ENCODE peak calls at places on chromosome 22, in eight cellular contexts. V is adrenal gland, E is fibroblast of lung, K is tibial artery, G is transverse colon, T is stomach, R is kidney epithelial cell, A is heart left ventricle. I is an unnamed sample.

GRCh38 chr22:29944339-29944738 is 61.4 kb downstream of the MTMR3 start:
- DNase-seq in T (no peak), E (peak; percentile 32), R (no peak), V (no peak), G (no peak), K (no peak), A (no peak), I (no peak)

GRCh38 chr22:31081963-31082605 is 966 bp downstream of the SMTN start:
- DNase-seq in V (no peak), E (peak; percentile 46), K (no peak), R (no peak), T (no peak), G (peak; percentile 13), A (no peak), I (no peak)

GRCh38 chr22:43996170-43996980 is 27.7 kb upstream of the PARVB start:
- DNase-seq in G (peak; percentile 67), T (peak; percentile 59), E (no peak), R (no peak), V (peak; percentile 52), K (peak; percentile 61), A (peak; percentile 70), I (peak; percentile 83)

GRCh38 chr22:41925783-41926460 is 684 bp downstream of the TNFRSF13C start:
- DNase-seq in E (peak; percentile 15), T (peak; percentile 87), R (no peak), V (peak; percentile 86), A (peak; percentile 65), K (no peak), G (peak; percentile 87), I (peak; percentile 81)

GRCh38 chr22:41801886-41802285 is 1.4 kb downstream of the CCDC134 start:
- DNase-seq in A (no peak), E (no peak), V (no peak), T (no peak), K (no peak), R (no peak), G (no peak), I (no peak)

GRCh38 chr22:31082606-31083376 is 1.7 kb downstream of the SMTN start:
- DNase-seq in G (peak; percentile 89), R (no peak), E (peak; percentile 48), A (peak; percentile 85), T (peak; percentile 69), K (peak; percentile 66), V (peak; percentile 66), I (no peak)

GRCh38 chr22:46622081-46622521 is 1.9 kb downstream of the GRAMD4 start:
- DNase-seq in G (no peak), A (peak; percentile 84), K (peak; percentile 48), T (no peak), R (no peak), E (no peak), V (peak; percentile 66), I (no peak)

GRCh38 chr22:45977551-45978274 is 751 bp upstream of the WNT7B start:
- DNase-seq in V (no peak), E (no peak), K (no peak), A (no peak), G (no peak), R (no peak), T (no peak), I (no peak)

GRCh38 chr22:31821572-31821971 is 67.8 kb downstream of the DEPDC5 start:
- DNase-seq in V (no peak), T (no peak), A (no peak), K (no peak), E (no peak), G (no peak), R (no peak), I (no peak)

GRCh38 chr22:31652129-31652528 is 9.9 kb downstream of the PISD start:
- DNase-seq in A (no peak), R (no peak), V (no peak), E (no peak), G (no peak), T (no peak), K (no peak), I (no peak)

GRCh38 chr22:28243539-28243938 is 324.5 kb upstream of the PITPNB start:
- DNase-seq in E (peak; percentile 88), R (no peak), V (no peak), G (no peak), T (no peak), A (no peak), K (no peak), I (no peak)

GRCh38 chr22:41526802-41527799 is 17.2 kb downstream of the POLR3H start:
- DNase-seq in A (no peak), K (no peak), E (no peak), T (peak; percentile 65), R (no peak), V (peak; percentile 68), G (peak; percentile 55), I (no peak)

GRCh38 chr22:46620588-46621242 is 529 bp downstream of the GRAMD4 start:
- DNase-seq in A (no peak), G (no peak), T (no peak), V (no peak), R (no peak), E (no peak), K (no peak), I (no peak)

GRCh38 chr22:43136255-43136654 is 6.9 kb downstream of the MCAT start:
- DNase-seq in T (peak; percentile 58), A (no peak), G (peak; percentile 57), E (peak; percentile 20), R (no peak), K (no peak), V (peak; percentile 47), I (no peak)

GRCh38 chr22:31906086-31906485 is 38.2 kb upstream of the YWHAH start:
- DNase-seq in R (no peak), G (no peak), K (no peak), V (no peak), E (no peak), A (no peak), T (no peak), I (no peak)

GRCh38 chr22:44151661-44152060 is 29.1 kb upstream of the PARVG start:
- DNase-seq in T (no peak), R (no peak), E (peak; percentile 86), V (no peak), A (no peak), K (no peak), G (no peak), I (no peak)

GRCh38 chr22:29199702-29200400 is 5.8 kb upstream of the EMID1 start:
- DNase-seq in V (no peak), T (no peak), G (no peak), A (no peak), K (no peak), R (no peak), E (no peak), I (no peak)

GRCh38 chr22:44576311-44577260 is 78.6 kb upstream of the RTL6 start:
- DNase-seq in T (no peak), G (no peak), K (no peak), A (no peak), E (no peak), R (no peak), V (no peak), I (peak; percentile 60)

GRCh38 chr22:37563153-37564081 is 3.1 kb downstream of the CDC42EP1 start:
- DNase-seq in A (no peak), G (peak; percentile 77), V (peak; percentile 96), K (peak; percentile 91), R (peak; percentile 92), E (peak; percentile 97), T (peak; percentile 82), I (peak; percentile 82)

GRCh38 chr22:22111267-22111751 is 128.7 kb upstream of the TOP3B start:
- DNase-seq in R (peak; percentile 84), G (no peak), E (peak; percentile 90), A (no peak), K (no peak), V (no peak), T (no peak), I (no peak)

GRCh38 chr22:32564170-32565001 is 89.8 kb downstream of the FBXO7 start:
- DNase-seq in V (peak; percentile 50), R (no peak), E (peak; percentile 66), K (no peak), T (no peak), G (peak; percentile 40), A (no peak), I (no peak)

DNA sequence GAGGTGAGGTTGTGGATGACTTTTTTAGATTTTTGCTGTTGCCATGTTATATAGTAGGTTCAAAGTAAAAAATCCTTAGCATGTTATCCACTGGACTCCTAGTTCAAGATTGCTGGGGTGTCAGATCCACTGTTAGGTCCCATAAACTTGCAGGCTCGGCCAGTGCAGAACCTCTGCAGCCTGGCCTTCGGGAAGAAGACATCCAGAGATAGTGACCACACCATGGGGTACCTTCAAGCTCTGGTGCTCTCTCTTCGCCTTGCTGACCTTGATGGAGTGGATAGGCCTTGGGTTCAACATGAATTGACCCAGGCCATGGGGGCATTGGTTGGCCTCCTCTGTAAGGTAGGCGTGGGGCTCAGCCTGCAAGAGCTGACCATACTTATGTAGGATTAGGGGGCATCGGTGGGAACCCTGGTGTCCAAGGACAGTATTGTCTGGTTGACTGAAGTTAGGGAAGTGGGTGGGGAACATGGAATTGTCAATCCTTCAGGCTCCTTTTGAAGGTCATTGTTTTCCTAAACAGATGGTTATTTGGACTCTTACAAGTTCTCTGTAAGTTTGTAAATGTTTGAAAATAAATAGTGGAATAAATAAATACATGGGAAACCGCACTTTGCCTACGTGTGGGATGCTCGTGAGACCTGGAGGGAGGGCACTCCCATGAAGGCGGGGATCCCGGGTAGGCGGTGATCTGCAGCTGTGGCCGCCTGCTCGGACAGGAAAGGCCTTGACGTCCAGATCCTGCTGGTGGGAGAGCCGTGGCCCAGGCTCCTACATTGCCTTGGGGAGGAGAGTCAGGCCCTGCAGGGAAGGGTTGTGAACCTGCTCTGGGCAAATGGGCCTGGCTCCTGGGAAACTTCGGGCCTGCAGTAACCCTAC is 37.1 kb downstream of the BCR start:
- DNase-seq in A (peak; percentile 54), R (no peak), E (no peak), T (no peak), K (no peak), V (peak; percentile 44), G (no peak), I (no peak)
- H3K4me3 ChIP-seq in A (no peak overlapping the region), R (no peak overlapping the region), E (no peak overlapping the region), T (no peak overlapping the region), K (no peak overlapping the region), V (no peak overlapping the region), G (no peak overlapping the region), I (no peak overlapping the region)

GRCh38 chr22:36386351-36386899 is 1.3 kb downstream of the MYH9 start:
- DNase-seq in V (peak; percentile 63), E (peak; percentile 44), R (no peak), A (no peak), K (no peak), G (peak; percentile 69), T (no peak), I (peak; percentile 79)
- TF ChIP-seq CTCF in V (no peak), E (no peak), R (peak; percentile 7), A (no peak), K (no peak), G (no peak), T (no peak), I (no peak)

DNA sequence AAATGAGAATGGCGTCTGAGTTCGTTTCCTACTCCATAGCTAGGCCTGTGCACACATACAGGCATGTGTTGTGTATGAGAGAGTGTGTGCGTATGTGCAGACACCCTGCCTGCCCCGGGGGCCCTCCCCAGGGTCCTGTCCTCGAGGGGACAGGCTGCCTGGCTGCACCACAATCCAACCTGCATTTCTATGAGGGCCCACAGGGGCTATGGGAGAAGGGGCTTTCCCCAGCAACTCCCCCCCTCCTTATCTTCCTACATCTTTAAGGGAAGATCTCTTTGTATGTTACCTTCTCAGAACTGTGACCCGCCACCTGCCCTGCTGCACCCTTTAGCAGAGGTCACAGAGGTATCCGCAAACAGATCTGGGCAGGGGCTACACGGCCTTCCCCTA is 14.9 kb downstream of the ADORA2A start:
- DNase-seq in V (no peak), R (no peak), K (no peak), T (peak; percentile 23), A (no peak), G (no peak), E (no peak), I (no peak)
- H3K36me3 ChIP-seq in V (no peaks in the 10 kb centered on the region), R (no peaks in the 10 kb centered on the region), K (no peaks in the 10 kb centered on the region), T (no peaks in the 10 kb centered on the region), A (peaks cover 39% of the 10 kb centered on the region), G (no peaks in the 10 kb centered on the region), E (no peaks in the 10 kb centered on the region), I (peaks cover 10% of the 10 kb centered on the region)

GRCh38 chr22:49789289-49790141 is 38.2 kb downstream of the BRD1 start:
- DNase-seq in K (peak; percentile 57), T (no peak), V (peak; percentile 75), A (no peak), R (no peak), E (no peak), G (peak; percentile 31), I (no peak)
- H3K4me3 ChIP-seq in K (no peak overlapping the region), T (no peak overlapping the region), V (no peak overlapping the region), A (peak overlapping the region; percentile 14), R (no peak overlapping the region), E (no peak overlapping the region), G (no peak overlapping the region), I (no peak overlapping the region)